ENCODE peak calls at places on chromosomes 16 and 17, in six cellular contexts. T, W, C, Z, F and G are unnamed samples.
A peak's percentile ranks its signal among the peaks of the same experiment; 100 is the strongest.

GRCh38 chr16:49345829-49346228 is 27.8 kb upstream of the C16orf78 start:
- DNase-seq in W (no peak), T (no peak), F (no peak), C (no peak), Z (no peak), G (no peak)

GRCh38 chr17:39547713-39548478 is 59.8 kb downstream of the NEUROD2 start:
- DNase-seq in C (peak; percentile 80), W (peak; percentile 13), Z (peak; percentile 70), F (peak; percentile 40), T (peak; percentile 42), G (peak; percentile 52)

GRCh38 chr17:622356-622755 is 92.3 kb downstream of the VPS53 start:
- DNase-seq in Z (no peak), T (no peak), F (peak; percentile 65), W (no peak), C (no peak), G (no peak)

GRCh38 chr17:19405114-19405513 is 5.9 kb upstream of the RNF112 start:
- DNase-seq in T (no peak), Z (no peak), C (no peak), F (no peak), W (no peak), G (no peak)

GRCh38 chr16:14337303-14338191 is 266.4 kb downstream of the MRTFB start:
- DNase-seq in C (peak; percentile 45), F (peak; percentile 47), W (no peak), Z (no peak), T (no peak), G (no peak)

GRCh38 chr17:42642377-42642776 is 16.7 kb upstream of the TUBG2 start:
- DNase-seq in T (no peak), C (no peak), Z (no peak), W (no peak), F (no peak), G (no peak)

GRCh38 chr17:80225230-80225629 is 5.0 kb downstream of the SLC26A11 start:
- DNase-seq in C (no peak), T (no peak), F (no peak), Z (no peak), W (no peak), G (no peak)

GRCh38 chr17:73341350-73342056 is 29.7 kb upstream of the CDC42EP4 start:
- DNase-seq in F (no peak), C (no peak), T (no peak), W (no peak), Z (no peak), G (no peak)

GRCh38 chr17:27455914-27456680 is at the start of gene KSR1:
- DNase-seq in Z (peak; percentile 70), F (peak; percentile 81), C (peak; percentile 84), W (peak; percentile 44), T (peak; percentile 74), G (no peak)

GRCh38 chr16:64051826-64052225 is 1070.0 kb downstream of the CDH11 start:
- DNase-seq in C (no peak), T (no peak), Z (no peak), F (peak; percentile 6), W (no peak), G (no peak)

GRCh38 chr16:1119766-1120611 is 23.9 kb upstream of the C1QTNF8 start:
- DNase-seq in F (no peak), C (no peak), W (no peak), Z (no peak), T (no peak), G (no peak)

GRCh38 chr17:6507535-6507934 is 48.8 kb downstream of the PITPNM3 start:
- DNase-seq in Z (no peak), T (no peak), F (peak; percentile 50), W (peak; percentile 35), C (peak; percentile 13), G (no peak)

GRCh38 chr17:413706-414440 is 61.3 kb upstream of the RPH3AL start:
- DNase-seq in T (no peak), C (no peak), W (no peak), Z (no peak), F (no peak), G (peak; percentile 11)

GRCh38 chr17:82302498-82302963 is 14.9 kb downstream of the CD7 start:
- DNase-seq in F (no peak), T (no peak), Z (no peak), C (no peak), W (no peak), G (no peak)

GRCh38 chr16:84331998-84332780 is 36.1 kb upstream of the ATP2C2 start:
- DNase-seq in W (no peak), C (no peak), T (no peak), Z (no peak), F (no peak), G (no peak)

GRCh38 chr17:79829004-79829403 is 10.2 kb downstream of the CBX4 start:
- DNase-seq in W (no peak), F (no peak), Z (no peak), C (no peak), T (no peak), G (no peak)

GRCh38 chr16:74563828-74564263 is 43.1 kb downstream of the GLG1 start:
- DNase-seq in T (no peak), Z (no peak), C (no peak), W (no peak), F (peak; percentile 71), G (no peak)

GRCh38 chr16:64695684-64696083 is 426.2 kb downstream of the CDH11 start:
- DNase-seq in T (no peak), C (no peak), F (peak; percentile 37), Z (no peak), W (no peak), G (no peak)

GRCh38 chr16:50079741-50080140 is 14.0 kb downstream of the HEATR3 start:
- DNase-seq in W (no peak), F (no peak), C (no peak), Z (no peak), T (no peak), G (no peak)

GRCh38 chr16:55021595-55022475 is 91.2 kb downstream of the IRX5 start:
- DNase-seq in W (no peak), T (no peak), F (peak; percentile 37), C (no peak), Z (no peak), G (no peak)

GRCh38 chr16:86663691-86664517 is 85.6 kb downstream of the FOXL1 start:
- DNase-seq in T (no peak), F (peak; percentile 80), C (no peak), W (no peak), Z (no peak), G (no peak)

GRCh38 chr17:43211123-43211479 is 574 bp upstream of the TMEM106A start:
- DNase-seq in C (no peak), F (peak; percentile 8), Z (no peak), W (no peak), T (no peak), G (no peak)